ENCODE peak calls at places on chromosomes 11 and 22, in ten cellular contexts. G is left ventricle myocardium inferior; C is stromal cell of bone marrow; Z is cardiac fibroblast; T is stimulated activated CD8-positive, alpha-beta memory T cell treated with anti-CD3 and anti-CD28 coated beads, Interleukin-7, amount 100 ng/mL, for 4 hours; W is HFFc6; E is NCI-H460; Q is ELF-1; R is pulmonary artery endothelial cell; K is RKO. D is an unnamed sample.

GRCh38 chr11:56509439-56509838 is 18.3 kb upstream of the OR5M8 start:
- DNase-seq in G (no peak), C (no peak), Z (no peak), T (no peak), W (no peak), E (no peak), Q (no peak), R (no peak), K (no peak), D (no peak)

GRCh38 chr11:4186464-4187054 is 92.0 kb downstream of the RRM1 start:
- DNase-seq in G (no peak), C (no peak), Z (no peak), T (no peak), W (no peak), E (no peak), Q (no peak), R (no peak), K (no peak), D (no peak)

GRCh38 chr11:13668957-13669521 is 571 bp downstream of the FAR1 start:
- DNase-seq in G (peak), C (no peak), Z (peak), T (peak), W (peak), E (no peak), Q (peak), R (no peak), K (peak), D (no peak)

GRCh38 chr11:17762309-17762974 is 27.9 kb downstream of the KCNC1 start:
- DNase-seq in G (no peak), C (no peak), Z (no peak), T (no peak), W (no peak), E (no peak), Q (no peak), R (no peak), K (peak), D (no peak)

GRCh38 chr11:11706022-11706421 is 84.2 kb upstream of the GALNT18 start:
- DNase-seq in G (no peak), C (no peak), Z (no peak), T (no peak), W (no peak), E (no peak), Q (no peak), R (no peak), K (peak), D (no peak)

GRCh38 chr11:13761250-13761649 is 92.8 kb downstream of the FAR1 start:
- DNase-seq in G (no peak), C (no peak), Z (no peak), T (no peak), W (peak), E (no peak), Q (no peak), R (no peak), K (no peak), D (no peak)

GRCh38 chr11:4025957-4026324 is 68.7 kb upstream of the RRM1 start:
- DNase-seq in G (no peak), C (no peak), Z (peak), T (no peak), W (peak), E (no peak), Q (no peak), R (peak), K (no peak), D (no peak)

GRCh38 chr11:77030834-77031414 is 3.3 kb upstream of the B3GNT6 start:
- DNase-seq in G (no peak), C (no peak), Z (no peak), T (no peak), W (no peak), E (no peak), Q (no peak), R (no peak), K (no peak), D (peak)

GRCh38 chr22:27867114-27867957 is 51.7 kb downstream of the PITPNB start:
- DNase-seq in G (no peak), C (no peak), Z (peak), T (no peak), W (no peak), E (no peak), Q (no peak), R (no peak), K (no peak), D (no peak)

GRCh38 chr11:37988031-37988430 is 1390.0 kb upstream of the RAG2 start:
- DNase-seq in G (no peak), C (no peak), Z (peak), T (no peak), W (no peak), E (no peak), Q (peak), R (no peak), K (no peak), D (no peak)

GRCh38 chr22:17369553-17370035 is 334 bp downstream of the CECR2 start:
- DNase-seq in G (peak), C (no peak), Z (peak), T (no peak), W (no peak), E (no peak), Q (no peak), R (no peak), K (no peak), D (peak)

GRCh38 chr11:83064011-83064410 is 7.7 kb downstream of the RAB30 start:
- DNase-seq in G (no peak), C (no peak), Z (no peak), T (no peak), W (no peak), E (no peak), Q (no peak), R (no peak), K (no peak), D (no peak)

GRCh38 chr11:24793479-24793878 is 296.6 kb downstream of the LUZP2 start:
- DNase-seq in G (no peak), C (no peak), Z (peak), T (no peak), W (no peak), E (no peak), Q (no peak), R (no peak), K (no peak), D (no peak)

GRCh38 chr11:65572356-65573043 is at the start of gene FAM89B:
- DNase-seq in G (peak), C (peak), Z (peak), T (peak), W (peak), E (peak), Q (peak), R (peak), K (peak), D (peak)